ENCODE peak calls at places on chromosomes 2 and 18, in five cellular contexts. M is PC-3, C is colonic mucosa, B is cardiac muscle cell, F is stomach. J is an unnamed sample. For H3K36me3, the result is how much of the 10 kb centered on the place peaks cover.

GRCh38 chr18:26448714-26449159 is 99.6 kb downstream of the KCTD1 start:
- DNase-seq in M (no peak), C (no peak), B (no peak), F (no peak), J (no peak)

GRCh38 chr2:216300921-216301320 is 71.4 kb downstream of the MARCHF4 start:
- DNase-seq in M (no peak), C (no peak), B (no peak), F (no peak), J (no peak)

GRCh38 chr18:48607049-48607984 is 68.5 kb downstream of the CTIF start:
- DNase-seq in M (no peak), C (no peak), B (peak), F (no peak), J (no peak)

GRCh38 chr2:28322051-28322450 is 70.6 kb upstream of the FOSL2 start:
- DNase-seq in M (no peak), C (no peak), B (no peak), F (no peak), J (no peak)

GRCh38 chr2:86686905-86687304 is 33.2 kb upstream of the RMND5A start:
- DNase-seq in M (no peak), C (no peak), B (no peak), F (no peak), J (no peak)

GRCh38 chr2:29430382-29431112 is 315.3 kb downstream of the CLIP4 start:
- DNase-seq in M (peak), C (no peak), B (no peak), F (no peak), J (no peak)

GRCh38 chr2:221517362-221518121 is 54.6 kb downstream of the EPHA4 start:
- DNase-seq in M (peak), C (peak), B (no peak), F (peak), J (no peak)

GRCh38 chr2:85851253-85851955 is 37.4 kb downstream of the ST3GAL5 start:
- DNase-seq in M (peak), C (no peak), B (no peak), F (no peak), J (no peak)

GRCh38 chr2:241665731-241666440 is 20.7 kb downstream of the DTYMK start:
- DNase-seq in M (no peak), C (no peak), B (no peak), F (no peak), J (peak)

GRCh38 chr2:72963423-72964145 is 46.3 kb downstream of the EMX1 start:
- DNase-seq in M (no peak), C (no peak), B (no peak), F (no peak), J (no peak)

GRCh38 chr2:7015007-7015950 is 98.1 kb downstream of the RNF144A start:
- DNase-seq in M (no peak), C (no peak), B (peak), F (no peak), J (no peak)

GRCh38 chr18:36544036-36544725 is 246.7 kb downstream of the FHOD3 start:
- DNase-seq in M (no peak), C (no peak), B (no peak), F (no peak), J (peak)

GRCh38 chr18:48909721-48910120 is 41.0 kb downstream of the SMAD7 start:
- DNase-seq in M (no peak), C (no peak), B (no peak), F (no peak), J (no peak)

GRCh38 chr18:21897811-21898210 is 157.2 kb downstream of the MIB1 start:
- DNase-seq in M (peak), C (peak), B (peak), F (peak), J (no peak)

GRCh38 chr2:155026646-155027045 is 328.2 kb downstream of the KCNJ3 start:
- DNase-seq in M (no peak), C (no peak), B (no peak), F (no peak), J (no peak)

GRCh38 chr2:135701442-135701841 is 40.2 kb upstream of the UBXN4 start:
- DNase-seq in M (peak), C (no peak), B (no peak), F (no peak), J (no peak)

GRCh38 chr2:178452334-178452733 is 1.2 kb downstream of the PJVK start:
- DNase-seq in M (no peak), C (no peak), B (no peak), F (no peak), J (no peak)

GRCh38 chr2:86243950-86244733 is 44.9 kb downstream of the MRPL35 start:
- DNase-seq in M (no peak), C (no peak), B (no peak), F (no peak), J (no peak)

GRCh38 chr2:180077295-180077906 is 70.3 kb upstream of the CWC22 start:
- DNase-seq in M (peak), C (no peak), B (peak), F (no peak), J (no peak)

GRCh38 chr2:234444888-234445287 is 52.0 kb downstream of the ARL4C start:
- DNase-seq in M (no peak), C (peak), B (no peak), F (no peak), J (no peak)

GRCh38 chr2:219689676-219690628 is 62.5 kb downstream of the SLC4A3 start:
- DNase-seq in M (peak), C (peak), B (peak), F (peak), J (no peak)

GRCh38 chr2:20612835-20613341 is 38.0 kb downstream of the HS1BP3 start:
- DNase-seq in M (no peak), C (no peak), B (no peak), F (no peak), J (no peak)

GRCh38 chr2:157804355-157804754 is 71.8 kb downstream of the ACVR1 start:
- DNase-seq in M (no peak), C (no peak), B (no peak), F (no peak), J (no peak)

GRCh38 chr2:16621348-16621747 is 44.3 kb downstream of the CYRIA start:
- DNase-seq in M (no peak), C (no peak), B (no peak), F (no peak), J (no peak)

GRCh38 chr2:16295891-16296290 is 355.5 kb downstream of the MYCN start:
- DNase-seq in M (no peak), C (no peak), B (no peak), F (no peak), J (no peak)

GRCh38 chr2:74743039-74743438 is 89.0 kb downstream of the SEMA4F start:
- DNase-seq in M (no peak), C (no peak), B (no peak), F (no peak), J (no peak)

GRCh38 chr2:215590353-215590752 is 154.5 kb upstream of the FN1 start:
- DNase-seq in M (peak), C (no peak), B (no peak), F (no peak), J (no peak)

GRCh38 chr2:207049122-207049521 is 109.8 kb downstream of the CPO start:
- DNase-seq in M (no peak), C (no peak), B (no peak), F (no peak), J (no peak)

GRCh38 chr2:221844187-221844586 is 272.1 kb upstream of the EPHA4 start:
- DNase-seq in M (no peak), C (no peak), B (no peak), F (no peak), J (no peak)

GRCh38 chr18:74197705-74198341 is 49.5 kb downstream of the TIMM21 start:
- DNase-seq in M (no peak), C (peak), B (no peak), F (peak), J (no peak)

GRCh38 chr2:60416221-60417008 is 137.0 kb downstream of the BCL11A start:
- DNase-seq in M (peak), C (peak), B (peak), F (peak), J (no peak)

GRCh38 chr2:220006152-220006551 is 378.7 kb downstream of the SLC4A3 start:
- DNase-seq in M (no peak), C (no peak), B (peak), F (no peak), J (no peak)

GRCh38 chr2:236293241-236293810 is 29.1 kb upstream of the ASB18 start:
- DNase-seq in M (no peak), C (no peak), B (no peak), F (no peak), J (no peak)

GRCh38 chr2:233386382-233387041 is 32.2 kb downstream of the DGKD start:
- DNase-seq in M (no peak), C (no peak), B (no peak), F (no peak), J (no peak)

GRCh38 chr2:233385489-233386044 is 31.3 kb downstream of the DGKD start:
- DNase-seq in M (no peak), C (no peak), B (peak), F (no peak), J (no peak)

GRCh38 chr2:233384811-233385488 is 30.7 kb downstream of the DGKD start:
- DNase-seq in M (peak), C (no peak), B (no peak), F (peak), J (no peak)

GRCh38 chr2:233387667-233388528 is 33.6 kb downstream of the DGKD start:
- DNase-seq in M (no peak), C (peak), B (peak), F (peak), J (no peak)

GRCh38 chr2:233387225-233387624 is 32.9 kb downstream of the DGKD start:
- DNase-seq in M (no peak), C (no peak), B (no peak), F (no peak), J (no peak)
- H3K4me3 ChIP-seq in M (no peak), C (no peak), B (no peak), F (no peak), J (no peak)

DNA sequence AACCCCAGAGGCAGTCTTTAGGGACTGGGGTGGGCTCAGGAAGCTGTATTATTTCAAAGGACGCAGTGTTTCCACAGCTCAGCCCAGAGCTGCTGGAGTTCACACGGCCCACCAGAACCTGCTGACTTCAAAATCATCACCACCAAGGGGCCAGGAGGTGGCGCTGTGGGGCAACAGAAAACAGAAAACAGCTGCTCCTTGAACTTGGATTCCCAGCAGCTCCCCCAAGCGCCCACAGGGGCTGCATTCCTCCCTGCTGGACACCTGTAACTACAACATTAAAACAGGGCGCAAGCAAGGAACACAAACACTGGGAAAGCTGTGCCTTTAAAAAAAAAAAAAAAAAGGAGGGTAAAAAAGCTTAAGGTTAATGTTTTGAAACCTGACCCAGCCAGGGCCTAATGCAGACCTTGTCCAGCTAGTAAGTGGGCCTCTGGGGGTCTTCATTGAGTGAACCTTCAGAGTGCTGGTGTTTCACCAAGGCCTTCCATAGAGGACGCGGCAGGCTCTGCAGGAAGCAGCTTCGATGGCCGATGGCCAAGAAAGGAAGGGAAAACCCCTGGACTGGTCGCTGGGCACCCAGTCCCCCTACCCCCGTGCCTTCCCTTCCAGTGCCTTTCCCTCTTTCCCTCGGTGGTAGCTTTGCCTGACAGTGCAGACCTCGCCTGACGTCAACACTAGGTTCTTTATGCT is 25.9 kb downstream of the MLPH start:
- DNase-seq in M (peak), C (peak), B (peak), F (peak), J (no peak)
- H3K36me3 ChIP-seq in M (half or more), C (under half), B (under half), F (half or more), J (under half)

GRCh38 chr2:224328798-224329197 is 73.1 kb downstream of the FAM124B start:
- DNase-seq in M (no peak), C (no peak), B (no peak), F (no peak), J (no peak)

GRCh38 chr2:224331698-224332097 is 70.2 kb downstream of the FAM124B start:
- DNase-seq in M (no peak), C (no peak), B (no peak), F (no peak), J (no peak)

GRCh38 chr2:224333631-224334030 is 68.3 kb downstream of the FAM124B start:
- DNase-seq in M (no peak), C (no peak), B (no peak), F (no peak), J (no peak)

DNA sequence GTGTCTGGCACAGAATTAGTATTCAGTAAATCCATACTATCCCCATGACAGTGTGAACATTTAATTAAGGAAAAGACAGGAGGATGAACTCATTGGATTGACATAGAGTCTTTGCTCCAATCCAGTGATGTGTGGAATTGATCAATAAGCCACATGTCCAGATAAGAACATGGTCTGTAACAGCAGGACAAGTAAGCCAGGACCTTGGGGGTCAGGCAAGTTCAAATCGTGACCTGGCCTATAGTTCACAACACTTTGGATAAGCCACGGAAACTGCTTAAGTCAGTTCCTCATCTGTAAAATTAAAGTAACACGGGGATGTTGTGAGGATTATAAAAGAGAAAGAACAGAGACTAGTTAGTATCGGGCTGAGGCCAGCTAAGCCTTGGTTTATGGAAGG is 67.8 kb downstream of the FAM124B start:
- DNase-seq in M (no peak), C (no peak), B (no peak), F (no peak), J (no peak)
- H3K27ac ChIP-seq in M (no peak), C (no peak), B (no peak), F (no peak), J (no peak)

DNA sequence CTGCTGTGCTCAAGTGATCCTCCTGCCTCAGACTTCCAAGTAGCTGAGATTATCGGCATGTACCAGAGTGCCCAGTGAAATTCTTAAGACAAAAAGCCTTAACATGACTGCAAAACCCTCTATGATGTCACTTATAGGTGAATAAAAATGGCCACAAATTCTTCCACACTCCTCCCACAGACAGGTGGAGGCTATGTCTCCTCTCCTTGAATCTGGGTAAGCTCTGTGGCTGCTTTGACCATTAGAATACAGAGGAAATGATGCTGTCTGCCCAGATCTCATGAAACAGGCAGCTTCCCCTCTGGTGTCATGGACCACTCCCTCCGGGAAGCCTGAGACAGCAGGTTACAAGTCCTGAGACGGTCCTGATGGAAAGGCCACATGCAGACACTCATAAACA is 211.1 kb downstream of the TGIF1 start:
- DNase-seq in M (no peak), C (no peak), B (no peak), F (no peak), J (no peak)
- H3K4me3 ChIP-seq in M (no peak), C (no peak), B (no peak), F (no peak), J (no peak)

GRCh38 chr2:159226608-159227007 is 59.9 kb downstream of the WDSUB1 start:
- DNase-seq in M (no peak), C (no peak), B (no peak), F (no peak), J (no peak)
- H3K36me3 ChIP-seq in M (under half), C (under half), B (under half), F (half or more), J (half or more)

GRCh38 chr2:226077841-226078240 is 678.3 kb downstream of the NYAP2 start:
- DNase-seq in M (no peak), C (no peak), B (no peak), F (no peak), J (no peak)
- H3K27ac ChIP-seq in M (no peak), C (no peak), B (no peak), F (no peak), J (peak)

DNA sequence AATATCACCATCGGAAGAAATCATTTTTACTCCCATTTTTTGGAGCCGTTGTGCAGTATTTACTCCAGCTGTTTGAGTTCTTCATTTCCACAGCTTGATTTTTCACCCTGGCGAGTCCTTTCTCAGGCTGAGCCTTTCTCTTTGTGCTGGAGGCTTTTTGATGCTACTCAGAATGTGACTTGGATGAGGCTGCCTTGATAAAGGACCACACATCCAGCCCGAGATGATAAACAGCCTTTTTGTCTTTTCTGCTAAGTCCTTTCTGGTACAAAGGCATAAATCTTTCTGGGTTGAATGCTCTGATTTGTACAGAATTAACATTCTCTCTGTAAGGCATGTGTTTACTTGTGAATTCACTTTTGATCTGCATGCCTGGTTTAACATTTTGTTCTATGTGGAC is 17.6 kb upstream of the CTDP1 start:
- DNase-seq in M (no peak), C (no peak), B (no peak), F (no peak), J (no peak)
- H3K4me3 ChIP-seq in M (no peak), C (no peak), B (no peak), F (no peak), J (no peak)

GRCh38 chr2:121362226-121362625 is 77.2 kb upstream of the TFCP2L1 start:
- DNase-seq in M (peak), C (no peak), B (no peak), F (no peak), J (no peak)

GRCh38 chr2:121362776-121363175 is 77.8 kb upstream of the TFCP2L1 start:
- DNase-seq in M (no peak), C (no peak), B (no peak), F (no peak), J (no peak)

GRCh38 chr2:121365061-121365460 is 80.1 kb upstream of the TFCP2L1 start:
- DNase-seq in M (no peak), C (no peak), B (no peak), F (no peak), J (no peak)

GRCh38 chr2:121366040-121366439 is 81.0 kb upstream of the TFCP2L1 start:
- DNase-seq in M (no peak), C (no peak), B (no peak), F (no peak), J (no peak)

DNA sequence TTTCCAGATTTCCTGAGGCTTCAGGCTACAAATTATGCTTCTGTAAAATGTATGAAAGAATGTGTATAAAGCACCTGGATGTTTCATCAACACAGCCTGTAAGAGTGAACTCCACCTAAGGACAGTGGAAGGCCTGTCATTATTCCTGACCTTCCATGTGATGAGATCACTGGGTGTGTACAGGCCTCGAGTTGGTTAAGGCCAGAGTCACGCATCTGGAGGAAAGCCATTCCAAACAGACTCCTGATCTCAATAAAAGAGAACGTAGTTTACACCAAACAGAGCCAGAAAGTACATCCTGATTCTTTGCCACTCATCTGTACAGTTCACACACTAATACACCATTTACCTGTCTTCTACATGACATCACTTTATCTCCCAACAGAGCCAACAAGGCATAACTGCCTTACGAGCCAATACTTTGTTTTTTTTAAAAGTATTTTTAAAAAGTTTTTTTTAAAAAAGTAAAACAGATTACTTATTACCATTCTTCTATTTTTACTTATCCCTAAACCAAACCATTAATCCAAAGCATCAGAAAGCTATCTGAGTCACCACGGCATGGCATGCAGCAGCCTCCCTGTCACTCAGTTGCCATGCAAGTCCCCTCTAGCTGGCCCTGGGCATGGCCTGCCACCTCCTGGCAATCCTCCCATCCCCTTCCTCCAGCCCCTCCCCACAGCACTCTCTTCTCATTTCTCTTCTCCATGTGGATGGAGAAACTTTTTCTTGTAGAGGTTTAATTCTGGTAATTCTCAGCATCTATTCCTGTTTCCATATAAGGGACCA is 78.8 kb upstream of the TFCP2L1 start:
- DNase-seq in M (peak), C (peak), B (no peak), F (no peak), J (no peak)
- H3K36me3 ChIP-seq in M (under half), C (under half), B (under half), F (half or more), J (half or more)

GRCh38 chr2:12090590-12090989 is 344.2 kb downstream of the LPIN1 start:
- DNase-seq in M (peak), C (no peak), B (no peak), F (no peak), J (no peak)
- H3K27ac ChIP-seq in M (no peak), C (no peak), B (no peak), F (no peak), J (no peak)